ENCODE peak calls at places on chromosomes 16 and 17, in five cellular contexts. H is BJ, O is epithelial cell of esophagus, Z is dorsolateral prefrontal cortex, B is nephron progenitor cell. N is an unnamed sample.

GRCh38 chr16:85176541-85177447 is 64.5 kb upstream of the CIBAR2 start:
- DNase-seq in H (no peak), O (no peak), Z (no peak), B (peak; percentile 58), N (no peak)

GRCh38 chr17:46771601-46772012 is 46.9 kb downstream of the WNT3 start:
- DNase-seq in H (no peak), O (no peak), Z (no peak), B (peak; percentile 72), N (no peak)

GRCh38 chr17:47888293-47888692 is 7.7 kb upstream of the SP2 start:
- DNase-seq in H (no peak), O (no peak), Z (no peak), B (no peak), N (no peak)

GRCh38 chr16:9002042-9002441 is 38.3 kb upstream of the USP7 start:
- DNase-seq in H (no peak), O (no peak), Z (no peak), B (no peak), N (no peak)

GRCh38 chr17:56478836-56479447 is 114.6 kb upstream of the NOG start:
- DNase-seq in H (no peak), O (peak; percentile 38), Z (no peak), B (no peak), N (peak; percentile 59)

GRCh38 chr16:67329901-67330300 is 3.3 kb downstream of the LRRC36 start:
- DNase-seq in H (no peak), O (peak; percentile 45), Z (no peak), B (no peak), N (no peak)

GRCh38 chr16:77657016-77657415 is 65.3 kb upstream of the NUDT7 start:
- DNase-seq in H (no peak), O (no peak), Z (no peak), B (no peak), N (peak; percentile 49)

GRCh38 chr16:87582221-87582965 is 19.9 kb upstream of the JPH3 start:
- DNase-seq in H (peak; percentile 30), O (no peak), Z (peak; percentile 52), B (no peak), N (peak; percentile 68)

GRCh38 chr16:86080982-86081381 is 182.0 kb downstream of the IRF8 start:
- DNase-seq in H (no peak), O (no peak), Z (no peak), B (no peak), N (no peak)

GRCh38 chr16:53581784-53582183 is 78.8 kb upstream of the AKTIP start:
- DNase-seq in H (no peak), O (no peak), Z (no peak), B (no peak), N (no peak)

GRCh38 chr17:43324205-43324893 is 74.4 kb upstream of the ARL4D start:
- DNase-seq in H (no peak), O (no peak), Z (no peak), B (no peak), N (no peak)
- TF ChIP-seq CTCF in H (peak; percentile 28), O (no peak), Z (peak; percentile 20), B (peak; percentile 28), N (no peak)

GRCh38 chr16:22816475-22816874 is 2.5 kb downstream of the HS3ST2 start:
- DNase-seq in H (no peak), O (peak; percentile 75), Z (no peak), B (no peak), N (peak; percentile 56)

GRCh38 chr16:22814330-22815105 is 556 bp downstream of the HS3ST2 start:
- DNase-seq in H (no peak), O (peak; percentile 35), Z (no peak), B (peak; percentile 46), N (no peak)

GRCh38 chr16:22813946-22814325 is at the start of gene HS3ST2:
- DNase-seq in H (no peak), O (peak; percentile 80), Z (peak; percentile 48), B (peak; percentile 72), N (peak; percentile 3)

GRCh38 chr16:22815863-22816262 is 1.9 kb downstream of the HS3ST2 start:
- DNase-seq in H (no peak), O (no peak), Z (no peak), B (no peak), N (no peak)

GRCh38 chr16:22813223-22813945 is 578 bp upstream of the HS3ST2 start:
- DNase-seq in H (no peak), O (peak; percentile 86), Z (no peak), B (peak; percentile 95), N (peak; percentile 45)
- TF ChIP-seq CTCF in H (peak; percentile 83), O (peak; percentile 72), Z (peak; percentile 58), B (peak; percentile 82), N (peak; percentile 64)

GRCh38 chr17:7713782-7714181 is 3.8 kb upstream of the DNAH2 start:
- DNase-seq in H (no peak), O (no peak), Z (no peak), B (no peak), N (no peak)

GRCh38 chr17:7710341-7710740 is 5.3 kb downstream of the EFNB3 start:
- DNase-seq in H (no peak), O (no peak), Z (no peak), B (no peak), N (no peak)

GRCh38 chr17:7709031-7709430 is 4.0 kb downstream of the EFNB3 start:
- DNase-seq in H (no peak), O (no peak), Z (no peak), B (no peak), N (no peak)

GRCh38 chr17:7712111-7712771 is 5.3 kb upstream of the DNAH2 start:
- DNase-seq in H (no peak), O (no peak), Z (no peak), B (peak; percentile 43), N (no peak)

GRCh38 chr17:7711356-7711755 is 6.2 kb upstream of the DNAH2 start:
- DNase-seq in H (no peak), O (no peak), Z (no peak), B (no peak), N (no peak)
- TF ChIP-seq CTCF in H (peak; percentile 13), O (peak; percentile 26), Z (no peak), B (peak; percentile 37), N (peak; percentile 18)

GRCh38 chr16:48330847-48331204 is 54.4 kb downstream of the SIAH1 start:
- DNase-seq in H (no peak), O (no peak), Z (peak; percentile 11), B (no peak), N (no peak)
- TF ChIP-seq CTCF in H (no peak), O (no peak), Z (no peak), B (no peak), N (no peak)

DNA sequence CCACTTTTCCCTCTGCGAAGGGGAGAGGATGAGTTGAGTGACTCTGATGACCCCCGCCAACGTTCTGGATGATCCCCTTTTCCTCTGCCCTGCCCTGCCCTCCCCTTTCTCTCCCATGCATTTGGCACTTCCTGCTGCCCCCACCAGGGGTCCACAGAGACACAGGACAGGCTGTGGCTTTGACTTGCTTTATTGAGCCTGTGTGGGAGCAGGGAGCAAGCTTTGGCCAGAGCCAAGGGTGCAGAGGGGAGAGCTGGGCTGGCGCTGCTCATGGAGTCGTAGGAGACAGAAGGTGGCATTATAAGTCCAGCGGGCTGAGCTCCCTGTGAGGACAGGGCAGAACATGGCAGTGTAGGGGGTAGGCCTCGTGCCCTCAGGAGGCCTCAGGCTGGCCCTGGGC is 1.6 kb downstream of the PPY start:
- DNase-seq in H (no peak), O (peak; percentile 24), Z (no peak), B (peak; percentile 80), N (peak; percentile 45)
- TF ChIP-seq CTCF in H (peak; percentile 73), O (peak; percentile 46), Z (no peak), B (peak; percentile 79), N (peak; percentile 41)

GRCh38 chr17:66203274-66204015 is 11.5 kb upstream of the CEP112 start:
- DNase-seq in H (no peak), O (no peak), Z (no peak), B (no peak), N (no peak)

GRCh38 chr17:66198242-66198641 is 6.3 kb upstream of the CEP112 start:
- DNase-seq in H (no peak), O (no peak), Z (no peak), B (no peak), N (no peak)

DNA sequence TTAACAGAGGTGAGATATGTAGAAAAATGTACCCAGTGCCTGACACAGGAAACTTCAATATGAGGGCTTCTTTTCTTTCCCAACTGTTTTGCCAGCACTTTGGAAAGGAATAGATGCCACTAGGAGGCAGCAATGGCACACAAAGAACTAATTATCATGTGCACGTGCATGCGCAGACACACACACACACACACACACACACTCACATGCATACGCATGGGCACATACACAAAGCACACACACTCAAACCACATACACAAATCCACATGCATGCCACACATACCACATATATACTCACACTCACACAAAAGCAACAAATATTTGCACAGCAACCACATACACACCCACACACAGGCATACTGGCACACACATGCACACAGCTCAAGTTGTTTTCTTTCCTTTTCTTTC is 8.8 kb upstream of the CEP112 start:
- DNase-seq in H (no peak), O (peak; percentile 79), Z (no peak), B (peak; percentile 44), N (peak; percentile 79)
- TF ChIP-seq CTCF in H (peak; percentile 74), O (peak; percentile 83), Z (peak; percentile 38), B (peak; percentile 60), N (peak; percentile 64)

GRCh38 chr17:57868007-57868774 is 18.3 kb upstream of the MRPS23 start:
- DNase-seq in H (peak; percentile 73), O (peak; percentile 95), Z (no peak), B (peak; percentile 58), N (peak; percentile 93)
- TF ChIP-seq CTCF in H (peak; percentile 72), O (peak; percentile 33), Z (peak; percentile 25), B (peak; percentile 32), N (peak; percentile 65)

GRCh38 chr17:8986295-8986694 is 20.8 kb upstream of the PIK3R5 start:
- DNase-seq in H (no peak), O (no peak), Z (no peak), B (no peak), N (no peak)
- TF ChIP-seq CTCF in H (no peak), O (peak; percentile 6), Z (peak; percentile 9), B (no peak), N (no peak)

GRCh38 chr17:80208050-80208449 is 12.1 kb downstream of the SGSH start:
- DNase-seq in H (no peak), O (no peak), Z (no peak), B (no peak), N (no peak)
- TF ChIP-seq CTCF in H (no peak), O (no peak), Z (no peak), B (no peak), N (no peak)

N was measured in MCF 10A.